ENCODE peak calls at places on chromosomes 7 and 10, in ten cellular contexts. One of them, this sample, is unnamed.

GRCh38 chr10:93406367-93407145 is 75.6 kb downstream of the MYOF start:
- DNase-seq in pancreas: no peak
- DNase-seq in kidney: no peak
- DNase-seq in choroid plexus epithelial cell: peak
- DNase-seq in right lobe of liver: no peak
- DNase-seq in neural crest cell: no peak
- DNase-seq in bronchial epithelial cell: peak
- DNase-seq in Calu3: no peak
- DNase-seq in BJ: no peak
- DNase-seq in neural progenitor cell: no peak
- DNase-seq in this sample: no peak

GRCh38 chr10:116427671-116428070 is at the start of gene PNLIPRP3:
- DNase-seq in choroid plexus epithelial cell: no peak
- DNase-seq in kidney: no peak
- DNase-seq in neural progenitor cell: no peak
- DNase-seq in neural crest cell: no peak
- DNase-seq in Calu3: no peak
- DNase-seq in BJ: no peak
- DNase-seq in pancreas: no peak
- DNase-seq in bronchial epithelial cell: peak
- DNase-seq in right lobe of liver: no peak
- DNase-seq in this sample: no peak

GRCh38 chr7:77439572-77439971 is 23.4 kb upstream of the GSAP start:
- DNase-seq in bronchial epithelial cell: peak
- DNase-seq in Calu3: peak
- DNase-seq in neural progenitor cell: peak
- DNase-seq in neural crest cell: no peak
- DNase-seq in choroid plexus epithelial cell: peak
- DNase-seq in pancreas: no peak
- DNase-seq in kidney: no peak
- DNase-seq in BJ: no peak
- DNase-seq in right lobe of liver: no peak
- DNase-seq in this sample: peak

GRCh38 chr10:113177163-113177935 is 227.3 kb downstream of the TCF7L2 start:
- DNase-seq in right lobe of liver: no peak
- DNase-seq in choroid plexus epithelial cell: no peak
- DNase-seq in pancreas: no peak
- DNase-seq in bronchial epithelial cell: no peak
- DNase-seq in Calu3: no peak
- DNase-seq in BJ: no peak
- DNase-seq in neural crest cell: no peak
- DNase-seq in kidney: no peak
- DNase-seq in neural progenitor cell: peak
- DNase-seq in this sample: no peak

GRCh38 chr10:78313636-78314035 is 280.0 kb downstream of the RPS24 start:
- DNase-seq in neural progenitor cell: no peak
- DNase-seq in choroid plexus epithelial cell: no peak
- DNase-seq in BJ: no peak
- DNase-seq in neural crest cell: no peak
- DNase-seq in bronchial epithelial cell: no peak
- DNase-seq in Calu3: no peak
- DNase-seq in right lobe of liver: no peak
- DNase-seq in kidney: peak
- DNase-seq in pancreas: no peak
- DNase-seq in this sample: no peak

GRCh38 chr7:29607259-29607658 is 43.6 kb downstream of the PRR15 start:
- DNase-seq in Calu3: no peak
- DNase-seq in choroid plexus epithelial cell: no peak
- DNase-seq in pancreas: no peak
- DNase-seq in kidney: no peak
- DNase-seq in BJ: no peak
- DNase-seq in neural progenitor cell: no peak
- DNase-seq in right lobe of liver: no peak
- DNase-seq in neural crest cell: no peak
- DNase-seq in bronchial epithelial cell: no peak
- DNase-seq in this sample: no peak

GRCh38 chr10:22607261-22607660 is 107.1 kb downstream of the PIP4K2A start:
- DNase-seq in kidney: no peak
- DNase-seq in neural crest cell: no peak
- DNase-seq in neural progenitor cell: no peak
- DNase-seq in right lobe of liver: no peak
- DNase-seq in BJ: no peak
- DNase-seq in Calu3: no peak
- DNase-seq in pancreas: no peak
- DNase-seq in choroid plexus epithelial cell: no peak
- DNase-seq in bronchial epithelial cell: no peak
- DNase-seq in this sample: no peak

GRCh38 chr10:30510184-30510931 is 76.4 kb downstream of the MAP3K8 start:
- DNase-seq in neural crest cell: no peak
- DNase-seq in BJ: no peak
- DNase-seq in bronchial epithelial cell: peak
- DNase-seq in kidney: no peak
- DNase-seq in choroid plexus epithelial cell: peak
- DNase-seq in pancreas: no peak
- DNase-seq in right lobe of liver: no peak
- DNase-seq in neural progenitor cell: no peak
- DNase-seq in Calu3: peak
- DNase-seq in this sample: peak

GRCh38 chr10:21617267-21617666 is 83.2 kb downstream of the MLLT10 start:
- DNase-seq in choroid plexus epithelial cell: peak
- DNase-seq in BJ: no peak
- DNase-seq in neural progenitor cell: no peak
- DNase-seq in Calu3: no peak
- DNase-seq in pancreas: no peak
- DNase-seq in neural crest cell: no peak
- DNase-seq in bronchial epithelial cell: no peak
- DNase-seq in right lobe of liver: no peak
- DNase-seq in kidney: no peak
- DNase-seq in this sample: no peak

GRCh38 chr10:68988530-68989316 is at the start of gene KIFBP:
- DNase-seq in choroid plexus epithelial cell: peak
- DNase-seq in pancreas: peak
- DNase-seq in Calu3: peak
- DNase-seq in BJ: peak
- DNase-seq in right lobe of liver: peak
- DNase-seq in neural progenitor cell: peak
- DNase-seq in bronchial epithelial cell: peak
- DNase-seq in kidney: peak
- DNase-seq in neural crest cell: peak
- DNase-seq in this sample: peak
- TF ChIP-seq CTCF in choroid plexus epithelial cell: peak
- TF ChIP-seq CTCF in pancreas: no peak
- TF ChIP-seq CTCF in Calu3: peak
- TF ChIP-seq CTCF in BJ: peak
- TF ChIP-seq CTCF in right lobe of liver: no peak
- TF ChIP-seq CTCF in neural progenitor cell: peak
- TF ChIP-seq CTCF in bronchial epithelial cell: peak
- TF ChIP-seq CTCF in kidney: peak
- TF ChIP-seq CTCF in neural crest cell: peak
- TF ChIP-seq CTCF in this sample: peak

GRCh38 chr7:116249969-116250553 is 39.7 kb downstream of the TES start:
- DNase-seq in BJ: no peak
- DNase-seq in choroid plexus epithelial cell: peak
- DNase-seq in Calu3: peak
- DNase-seq in right lobe of liver: no peak
- DNase-seq in pancreas: no peak
- DNase-seq in bronchial epithelial cell: peak
- DNase-seq in neural crest cell: no peak
- DNase-seq in kidney: no peak
- DNase-seq in neural progenitor cell: peak
- DNase-seq in this sample: no peak
- TF ChIP-seq CTCF in BJ: peak
- TF ChIP-seq CTCF in choroid plexus epithelial cell: peak
- TF ChIP-seq CTCF in Calu3: peak
- TF ChIP-seq CTCF in right lobe of liver: peak
- TF ChIP-seq CTCF in pancreas: no peak
- TF ChIP-seq CTCF in bronchial epithelial cell: peak
- TF ChIP-seq CTCF in neural crest cell: peak
- TF ChIP-seq CTCF in kidney: no peak
- TF ChIP-seq CTCF in neural progenitor cell: peak
- TF ChIP-seq CTCF in this sample: peak

DNA sequence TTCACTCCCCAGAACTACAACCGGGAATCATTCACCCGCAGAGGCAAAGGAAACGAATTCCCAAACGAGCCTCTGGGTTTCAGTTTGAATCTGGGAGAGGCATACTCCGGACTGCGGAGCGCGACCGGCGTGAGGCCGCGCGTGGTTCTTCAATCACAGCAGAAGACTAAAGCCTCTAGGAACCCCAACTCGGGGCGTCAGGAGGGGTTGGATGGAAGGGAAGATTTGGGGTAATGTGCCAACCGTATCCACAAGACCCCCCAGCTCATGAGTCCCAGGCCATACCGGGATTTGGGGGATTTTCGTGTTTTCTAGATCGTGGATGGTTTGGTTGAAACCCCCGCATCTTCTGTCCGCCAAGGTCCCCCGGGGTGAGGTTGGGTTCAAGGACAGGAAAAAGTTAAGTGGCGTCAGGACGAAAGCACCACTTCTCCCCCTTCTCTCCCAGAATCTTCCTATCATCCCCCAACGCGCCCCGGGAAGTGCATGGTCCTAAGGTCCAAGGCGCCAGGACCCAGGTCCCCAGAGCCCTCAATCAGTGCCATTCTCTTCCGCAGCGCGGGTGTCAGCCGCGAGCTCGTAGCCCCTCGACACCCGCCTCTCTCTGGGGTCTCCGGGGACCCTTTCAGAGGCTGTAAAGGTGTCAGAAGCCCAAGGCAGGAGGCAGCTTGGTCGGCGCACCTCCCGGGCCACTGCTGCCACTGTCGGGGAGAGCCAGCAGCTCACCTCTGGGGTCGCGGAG is 1.7 kb downstream of the MKX start:
- DNase-seq in bronchial epithelial cell: no peak
- DNase-seq in pancreas: peak
- DNase-seq in choroid plexus epithelial cell: no peak
- DNase-seq in Calu3: no peak
- DNase-seq in neural crest cell: no peak
- DNase-seq in kidney: no peak
- DNase-seq in neural progenitor cell: peak
- DNase-seq in right lobe of liver: peak
- DNase-seq in BJ: no peak
- DNase-seq in this sample: peak
- TF ChIP-seq CTCF in bronchial epithelial cell: no peak
- TF ChIP-seq CTCF in pancreas: no peak
- TF ChIP-seq CTCF in choroid plexus epithelial cell: no peak
- TF ChIP-seq CTCF in Calu3: no peak
- TF ChIP-seq CTCF in neural crest cell: no peak
- TF ChIP-seq CTCF in kidney: no peak
- TF ChIP-seq CTCF in neural progenitor cell: no peak
- TF ChIP-seq CTCF in right lobe of liver: no peak
- TF ChIP-seq CTCF in BJ: no peak
- TF ChIP-seq CTCF in this sample: no peak

GRCh38 chr10:12947741-12948140 is 53.8 kb downstream of the CCDC3 start:
- DNase-seq in right lobe of liver: no peak
- DNase-seq in neural crest cell: no peak
- DNase-seq in BJ: no peak
- DNase-seq in Calu3: no peak
- DNase-seq in pancreas: no peak
- DNase-seq in bronchial epithelial cell: no peak
- DNase-seq in neural progenitor cell: no peak
- DNase-seq in kidney: no peak
- DNase-seq in choroid plexus epithelial cell: no peak
- DNase-seq in this sample: no peak

GRCh38 chr10:12945709-12946359 is 55.7 kb downstream of the CCDC3 start:
- DNase-seq in Calu3: no peak
- DNase-seq in kidney: no peak
- DNase-seq in choroid plexus epithelial cell: peak
- DNase-seq in neural progenitor cell: no peak
- DNase-seq in neural crest cell: no peak
- DNase-seq in pancreas: no peak
- DNase-seq in bronchial epithelial cell: no peak
- DNase-seq in BJ: no peak
- DNase-seq in right lobe of liver: no peak
- DNase-seq in this sample: no peak

GRCh38 chr10:12946372-12946771 is 55.1 kb downstream of the CCDC3 start:
- DNase-seq in Calu3: no peak
- DNase-seq in BJ: no peak
- DNase-seq in neural progenitor cell: no peak
- DNase-seq in bronchial epithelial cell: no peak
- DNase-seq in kidney: no peak
- DNase-seq in right lobe of liver: no peak
- DNase-seq in neural crest cell: no peak
- DNase-seq in pancreas: no peak
- DNase-seq in choroid plexus epithelial cell: no peak
- DNase-seq in this sample: no peak

GRCh38 chr10:12950583-12951128 is 50.9 kb downstream of the CCDC3 start:
- DNase-seq in right lobe of liver: no peak
- DNase-seq in choroid plexus epithelial cell: no peak
- DNase-seq in neural progenitor cell: no peak
- DNase-seq in pancreas: no peak
- DNase-seq in Calu3: no peak
- DNase-seq in kidney: no peak
- DNase-seq in bronchial epithelial cell: peak
- DNase-seq in BJ: no peak
- DNase-seq in neural crest cell: no peak
- DNase-seq in this sample: no peak

GRCh38 chr10:12949248-12949647 is 52.3 kb downstream of the CCDC3 start:
- DNase-seq in kidney: no peak
- DNase-seq in Calu3: no peak
- DNase-seq in neural crest cell: no peak
- DNase-seq in neural progenitor cell: no peak
- DNase-seq in BJ: no peak
- DNase-seq in bronchial epithelial cell: no peak
- DNase-seq in right lobe of liver: no peak
- DNase-seq in choroid plexus epithelial cell: no peak
- DNase-seq in pancreas: no peak
- DNase-seq in this sample: no peak
- TF ChIP-seq CTCF in kidney: no peak
- TF ChIP-seq CTCF in Calu3: no peak
- TF ChIP-seq CTCF in neural crest cell: peak
- TF ChIP-seq CTCF in neural progenitor cell: peak
- TF ChIP-seq CTCF in BJ: no peak
- TF ChIP-seq CTCF in bronchial epithelial cell: peak
- TF ChIP-seq CTCF in right lobe of liver: no peak
- TF ChIP-seq CTCF in choroid plexus epithelial cell: peak
- TF ChIP-seq CTCF in pancreas: no peak
- TF ChIP-seq CTCF in this sample: no peak

GRCh38 chr7:134557391-134557790 is 8.5 kb downstream of the AKR1B15 start:
- DNase-seq in neural crest cell: no peak
- DNase-seq in choroid plexus epithelial cell: no peak
- DNase-seq in kidney: no peak
- DNase-seq in right lobe of liver: no peak
- DNase-seq in BJ: no peak
- DNase-seq in bronchial epithelial cell: no peak
- DNase-seq in neural progenitor cell: no peak
- DNase-seq in pancreas: no peak
- DNase-seq in Calu3: no peak
- DNase-seq in this sample: no peak
- TF ChIP-seq CTCF in neural crest cell: no peak
- TF ChIP-seq CTCF in choroid plexus epithelial cell: no peak
- TF ChIP-seq CTCF in kidney: no peak
- TF ChIP-seq CTCF in right lobe of liver: no peak
- TF ChIP-seq CTCF in BJ: no peak
- TF ChIP-seq CTCF in bronchial epithelial cell: no peak
- TF ChIP-seq CTCF in neural progenitor cell: no peak
- TF ChIP-seq CTCF in pancreas: no peak
- TF ChIP-seq CTCF in Calu3: no peak
- TF ChIP-seq CTCF in this sample: no peak

GRCh38 chr10:104301907-104302690 is 33.1 kb downstream of the GSTO2 start:
- DNase-seq in choroid plexus epithelial cell: peak
- DNase-seq in bronchial epithelial cell: no peak
- DNase-seq in BJ: no peak
- DNase-seq in neural crest cell: no peak
- DNase-seq in neural progenitor cell: no peak
- DNase-seq in right lobe of liver: no peak
- DNase-seq in Calu3: no peak
- DNase-seq in pancreas: no peak
- DNase-seq in kidney: no peak
- DNase-seq in this sample: no peak
- TF ChIP-seq CTCF in choroid plexus epithelial cell: peak
- TF ChIP-seq CTCF in bronchial epithelial cell: no peak
- TF ChIP-seq CTCF in BJ: no peak
- TF ChIP-seq CTCF in neural crest cell: no peak
- TF ChIP-seq CTCF in neural progenitor cell: no peak
- TF ChIP-seq CTCF in right lobe of liver: no peak
- TF ChIP-seq CTCF in Calu3: no peak
- TF ChIP-seq CTCF in pancreas: no peak
- TF ChIP-seq CTCF in kidney: no peak
- TF ChIP-seq CTCF in this sample: no peak